ENCODE peak calls at places on chromosomes 5 and 9, in nine cellular contexts. O is sigmoid colon, T is HCT116, E is transverse colon, H is stomach, P is endothelial cell of umbilical vein, Y is breast epithelium, U is H1, F is K562. V is an unnamed sample.

GRCh38 chr5:93394301-93394700 is 186.7 kb downstream of the NR2F1-AS1 start:
- DNase-seq in E (no peak), Y (no peak), P (no peak), F (no peak), H (no peak), U (no peak), T (no peak), O (no peak), V (no peak)

GRCh38 chr5:167953151-167953788 is 338.2 kb upstream of the WWC1 start:
- DNase-seq in U (no peak), E (no peak), P (no peak), Y (no peak), O (no peak), F (no peak), H (no peak), T (no peak), V (no peak)

GRCh38 chr9:5708414-5708813 is 79.5 kb downstream of the RIC1 start:
- DNase-seq in Y (no peak), H (no peak), P (no peak), T (no peak), F (peak; percentile 4), E (no peak), U (no peak), O (no peak), V (no peak)

GRCh38 chr9:75164573-75164972 is 76.3 kb downstream of the OSTF1 start:
- DNase-seq in H (no peak), Y (no peak), P (no peak), U (no peak), O (no peak), E (no peak), T (no peak), F (no peak), V (no peak)

GRCh38 chr9:73153793-73154227 is 2.1 kb downstream of the ANXA1 start:
- DNase-seq in H (no peak), T (no peak), E (no peak), O (no peak), Y (no peak), U (no peak), F (peak; percentile 35), P (peak; percentile 68), V (no peak)

GRCh38 chr9:114065304-114065703 is 12.8 kb downstream of the AMBP start:
- DNase-seq in H (no peak), P (no peak), F (no peak), U (no peak), T (no peak), Y (no peak), O (no peak), E (no peak), V (no peak)

GRCh38 chr5:120512068-120512467 is 48.0 kb downstream of the PRR16 start:
- DNase-seq in T (no peak), O (no peak), Y (no peak), P (no peak), U (peak; percentile 47), H (no peak), E (no peak), F (no peak), V (no peak)

GRCh38 chr5:146533260-146533857 is 17.4 kb upstream of the GPR151 start:
- DNase-seq in T (peak; percentile 73), U (peak; percentile 60), F (peak; percentile 60), E (peak; percentile 73), Y (peak; percentile 60), P (peak; percentile 61), O (no peak), H (peak; percentile 80), V (peak; percentile 41)

GRCh38 chr5:149545327-149545726 is 5.9 kb downstream of the CSNK1A1 start:
- DNase-seq in F (no peak), O (no peak), T (no peak), Y (no peak), P (no peak), E (no peak), U (no peak), H (no peak), V (no peak)
- TF ChIP-seq POLR2A in F (no peak), O (no peak), T (no peak), Y (no peak), P (no peak), E (no peak), U (no peak), H (no peak), V (no peak)

DNA sequence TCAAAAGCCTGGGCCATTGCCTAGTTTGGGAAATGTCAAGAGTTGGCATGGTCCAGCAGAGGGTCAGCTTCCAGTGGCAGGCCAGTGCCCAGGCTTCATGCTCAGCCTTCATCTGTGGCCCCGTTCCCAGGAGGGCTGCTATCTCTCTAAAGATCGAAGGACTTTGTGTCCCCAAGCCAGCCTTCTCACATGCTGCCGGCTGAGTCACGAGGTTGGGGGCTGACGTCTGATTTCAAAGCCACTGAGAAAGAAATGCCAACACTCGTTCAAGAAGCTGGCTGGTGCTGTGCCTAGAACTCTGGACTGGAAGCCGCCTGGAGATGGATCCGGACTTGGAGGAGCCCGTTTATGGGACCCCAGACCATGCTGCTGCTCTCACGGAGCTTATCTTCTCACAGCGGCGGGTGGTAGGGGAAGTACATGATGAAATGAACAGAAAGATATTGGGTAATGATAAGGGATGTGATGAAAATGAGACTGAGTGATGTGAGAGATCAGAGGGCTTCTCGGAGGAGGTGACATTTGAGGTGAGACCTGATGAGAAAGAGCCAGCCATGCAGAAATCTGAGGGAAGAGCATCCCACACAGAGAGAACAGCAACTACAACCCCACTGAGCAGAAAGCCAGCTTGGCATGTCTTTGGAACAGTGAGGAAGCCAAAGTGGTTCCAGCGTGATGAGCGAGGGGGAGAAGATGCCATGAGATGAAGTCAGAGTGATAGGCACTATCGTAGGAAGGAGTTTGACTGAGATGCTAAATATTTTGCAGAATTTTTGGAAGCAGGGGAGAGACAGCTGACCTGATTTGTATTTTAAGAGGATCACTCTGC is 54.9 kb upstream of the BOD1 start:
- DNase-seq in E (peak; percentile 18), Y (peak; percentile 72), P (no peak), O (no peak), U (no peak), H (peak; percentile 80), F (no peak), T (no peak), V (peak; percentile 75)
- TF ChIP-seq CTCF in E (no peak), Y (no peak), P (no peak), O (no peak), U (no peak), H (no peak), F (no peak), T (no peak), V (no peak)

GRCh38 chr9:111074395-111074794 is 36.1 kb upstream of the LPAR1 start:
- DNase-seq in U (no peak), Y (no peak), P (no peak), H (no peak), F (no peak), O (no peak), T (no peak), E (no peak), V (no peak)

GRCh38 chr9:111076043-111076442 is 37.8 kb upstream of the LPAR1 start:
- DNase-seq in U (no peak), T (no peak), Y (no peak), P (no peak), E (no peak), F (no peak), O (no peak), H (no peak), V (no peak)

GRCh38 chr9:111076519-111076918 is 38.2 kb upstream of the LPAR1 start:
- DNase-seq in T (no peak), Y (no peak), P (no peak), E (no peak), O (no peak), H (no peak), U (no peak), F (no peak), V (no peak)

DNA sequence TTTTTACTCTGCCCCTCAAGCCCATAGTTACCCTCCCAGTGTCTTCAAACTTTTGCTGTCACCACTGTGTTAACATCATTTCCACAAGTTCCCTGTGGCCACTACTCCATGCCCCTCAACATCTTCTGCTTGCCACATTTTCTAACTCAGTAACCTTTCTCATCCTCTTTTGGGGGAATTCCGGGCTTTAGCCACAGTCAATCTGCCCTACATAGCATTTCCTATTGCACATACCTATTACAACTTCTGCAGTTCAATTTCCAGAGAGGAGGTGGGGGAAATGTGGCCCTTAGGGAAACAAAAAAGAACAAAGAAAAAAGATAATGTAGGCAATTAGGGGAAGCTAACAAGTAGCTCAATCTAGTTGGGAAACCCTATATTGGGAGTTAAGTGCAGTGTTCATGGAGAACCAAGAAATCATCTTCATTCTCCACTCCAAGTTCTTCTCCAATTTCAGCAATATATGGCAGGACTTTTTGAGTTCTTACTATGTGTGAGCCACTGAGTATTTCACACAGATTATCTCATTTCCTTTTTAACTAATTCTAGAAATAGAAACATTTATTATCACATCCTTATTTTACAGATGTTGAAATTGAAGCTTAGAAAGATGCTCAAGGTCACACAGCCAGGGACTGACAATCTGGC is 40.2 kb upstream of the LPAR1 start:
- DNase-seq in P (no peak), F (no peak), Y (no peak), H (no peak), U (no peak), E (no peak), T (no peak), O (no peak), V (no peak)
- TF ChIP-seq POLR2AphosphoS5 in P (no peak), F (no peak), Y (no peak), H (no peak), U (no peak), E (no peak), T (no peak), O (no peak), V (no peak)

GRCh38 chr9:99825158-99826046 is 3.7 kb downstream of the NR4A3 start:
- DNase-seq in H (no peak), Y (no peak), U (no peak), O (no peak), T (no peak), F (no peak), P (no peak), E (peak; percentile 9), V (no peak)

GRCh38 chr9:99822096-99822595 is 461 bp downstream of the NR4A3 start:
- DNase-seq in Y (no peak), F (no peak), O (no peak), H (no peak), E (peak; percentile 52), P (no peak), U (no peak), T (no peak), V (peak; percentile 6)

GRCh38 chr9:99822596-99823391 is 1.1 kb downstream of the NR4A3 start:
- DNase-seq in T (no peak), F (peak; percentile 27), O (peak; percentile 75), H (peak; percentile 42), Y (no peak), P (peak; percentile 63), U (no peak), E (peak; percentile 35), V (peak; percentile 16)

GRCh38 chr9:99824378-99825157 is 2.9 kb downstream of the NR4A3 start:
- DNase-seq in U (no peak), E (peak; percentile 58), Y (no peak), T (no peak), H (peak; percentile 64), F (peak; percentile 46), P (peak; percentile 12), O (peak; percentile 69), V (peak; percentile 6)

DNA sequence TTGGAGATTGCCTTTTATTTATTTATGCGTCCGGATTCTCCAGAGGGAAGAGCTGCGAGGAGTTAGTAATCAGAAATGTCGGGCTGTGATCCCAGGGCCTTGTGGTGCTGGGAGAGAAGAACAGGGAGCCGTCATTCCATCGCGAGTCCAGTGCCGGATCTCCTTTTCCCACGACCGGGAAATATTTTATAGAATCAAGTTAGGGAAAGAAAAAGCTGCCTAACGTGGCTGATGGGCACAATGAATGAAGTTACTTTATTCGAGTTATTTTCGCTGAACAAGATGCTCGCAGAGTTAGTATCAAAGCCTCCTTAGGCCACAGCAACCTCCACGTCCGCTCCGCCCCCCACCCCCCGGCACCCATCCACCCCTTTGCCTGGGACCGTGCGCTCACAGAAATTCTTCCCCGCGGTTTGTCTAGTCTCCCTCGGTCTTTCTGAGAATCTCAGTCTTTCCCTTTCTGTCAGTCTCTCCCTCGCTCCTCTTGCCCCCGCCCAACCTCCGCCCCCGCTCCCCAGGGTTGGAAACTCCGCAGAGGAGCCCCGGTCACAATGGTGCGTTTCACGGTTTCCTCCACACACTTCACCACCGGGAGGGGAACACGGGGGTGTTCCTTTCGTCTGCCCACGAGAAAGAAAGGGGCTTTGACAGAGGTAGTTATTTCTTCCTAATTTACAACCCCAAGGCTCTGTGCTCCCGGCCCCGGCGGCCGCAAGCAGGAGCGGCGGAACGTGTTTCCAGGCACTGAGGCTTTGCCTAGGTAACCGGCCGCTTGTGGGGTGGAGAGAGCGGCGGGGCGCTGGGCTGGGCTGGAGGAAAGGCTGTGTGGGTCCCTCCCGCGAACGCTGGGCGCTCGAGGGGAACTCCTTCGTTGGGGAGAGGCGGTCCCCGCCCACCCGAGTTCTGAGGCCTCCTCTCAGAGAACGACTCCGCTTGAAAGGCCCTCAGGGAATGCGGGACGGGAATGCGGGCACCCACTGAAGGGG is 2.0 kb downstream of the NR4A3 start:
- DNase-seq in H (peak; percentile 51), U (no peak), E (peak; percentile 39), T (no peak), F (peak; percentile 31), O (peak; percentile 79), P (peak; percentile 48), Y (no peak), V (peak; percentile 27)
- TF ChIP-seq POLR2A in H (no peak), U (no peak), E (no peak), T (no peak), F (no peak), O (no peak), P (no peak), Y (no peak), V (no peak)